ENCODE peak calls at places on chromosomes 6 and 20, in six cellular contexts. X, F, Y, R, H and Z are unnamed samples.

GRCh38 chr20:45998337-45998736 is 10.4 kb upstream of the MMP9 start:
- DNase-seq in R (no peak), X (no peak), H (no peak), Y (no peak), F (no peak), Z (no peak)

GRCh38 chr6:100462990-100463684 is 1.6 kb downstream of the SIM1 start:
- DNase-seq in H (no peak), F (no peak), Y (no peak), X (no peak), R (no peak), Z (peak; percentile 31)

GRCh38 chr6:9516207-9516606 is 898.7 kb downstream of the TFAP2A start:
- DNase-seq in X (peak; percentile 83), H (peak; percentile 42), R (peak; percentile 68), Y (no peak), F (peak; percentile 17), Z (peak; percentile 30)

GRCh38 chr20:62430871-62431447 is 3.6 kb upstream of the RBBP8NL start:
- DNase-seq in Y (no peak), X (no peak), F (no peak), R (no peak), H (no peak), Z (no peak)

GRCh38 chr6:144314003-144314485 is 28.9 kb downstream of the UTRN start:
- DNase-seq in R (peak; percentile 58), F (no peak), H (no peak), X (peak; percentile 75), Y (no peak), Z (no peak)

GRCh38 chr20:3696200-3696599 is 14.4 kb upstream of the ADAM33 start:
- DNase-seq in Y (no peak), R (no peak), X (no peak), H (no peak), F (no peak), Z (no peak)

GRCh38 chr20:23562721-23563342 is 5.5 kb downstream of the CST9L start:
- DNase-seq in F (no peak), Y (no peak), H (no peak), R (no peak), X (no peak), Z (no peak)

GRCh38 chr20:24432057-24432456 is 37.4 kb upstream of the SYNDIG1 start:
- DNase-seq in H (no peak), R (no peak), F (no peak), X (no peak), Y (no peak), Z (peak; percentile 58)

GRCh38 chr20:25053207-25054132 is 4.5 kb downstream of the ACSS1 start:
- DNase-seq in Y (no peak), F (no peak), R (no peak), X (peak; percentile 41), H (no peak), Z (no peak)

GRCh38 chr6:37717836-37718251 is 20.2 kb upstream of the MDGA1 start:
- DNase-seq in X (peak; percentile 83), H (no peak), Y (no peak), R (no peak), F (no peak), Z (no peak)

GRCh38 chr6:2877057-2877882 is 25.8 kb downstream of the SERPINB9 start:
- DNase-seq in F (no peak), R (peak; percentile 76), X (peak; percentile 57), H (peak; percentile 65), Y (no peak), Z (no peak)

GRCh38 chr6:85795966-85796365 is 153.3 kb upstream of the SYNCRIP start:
- DNase-seq in X (no peak), H (no peak), F (no peak), R (no peak), Y (no peak), Z (no peak)

GRCh38 chr6:10588562-10589428 is 67.6 kb downstream of the GCNT2 start:
- DNase-seq in R (no peak), Y (no peak), X (no peak), F (no peak), H (no peak), Z (no peak)

GRCh38 chr6:10587694-10588392 is 66.7 kb downstream of the GCNT2 start:
- DNase-seq in X (no peak), F (no peak), H (peak; percentile 7), R (no peak), Y (no peak), Z (no peak)

GRCh38 chr6:10585232-10585887 is 64.2 kb downstream of the GCNT2 start:
- DNase-seq in X (no peak), R (peak; percentile 24), Y (peak; percentile 75), H (no peak), F (peak; percentile 68), Z (peak; percentile 86)

GRCh38 chr6:10584607-10585006 is 63.5 kb downstream of the GCNT2 start:
- DNase-seq in R (no peak), H (no peak), X (no peak), F (no peak), Y (no peak), Z (no peak)

GRCh38 chr6:10586302-10586701 is 65.2 kb downstream of the GCNT2 start:
- DNase-seq in H (no peak), R (no peak), Y (no peak), F (no peak), X (no peak), Z (no peak)
- H2BK5ac ChIP-seq in H (no peak overlapping the region), R (no peak overlapping the region), Y (peak overlapping the region; percentile 8), F (no peak overlapping the region), X (no peak overlapping the region), Z (no peak overlapping the region)

DNA sequence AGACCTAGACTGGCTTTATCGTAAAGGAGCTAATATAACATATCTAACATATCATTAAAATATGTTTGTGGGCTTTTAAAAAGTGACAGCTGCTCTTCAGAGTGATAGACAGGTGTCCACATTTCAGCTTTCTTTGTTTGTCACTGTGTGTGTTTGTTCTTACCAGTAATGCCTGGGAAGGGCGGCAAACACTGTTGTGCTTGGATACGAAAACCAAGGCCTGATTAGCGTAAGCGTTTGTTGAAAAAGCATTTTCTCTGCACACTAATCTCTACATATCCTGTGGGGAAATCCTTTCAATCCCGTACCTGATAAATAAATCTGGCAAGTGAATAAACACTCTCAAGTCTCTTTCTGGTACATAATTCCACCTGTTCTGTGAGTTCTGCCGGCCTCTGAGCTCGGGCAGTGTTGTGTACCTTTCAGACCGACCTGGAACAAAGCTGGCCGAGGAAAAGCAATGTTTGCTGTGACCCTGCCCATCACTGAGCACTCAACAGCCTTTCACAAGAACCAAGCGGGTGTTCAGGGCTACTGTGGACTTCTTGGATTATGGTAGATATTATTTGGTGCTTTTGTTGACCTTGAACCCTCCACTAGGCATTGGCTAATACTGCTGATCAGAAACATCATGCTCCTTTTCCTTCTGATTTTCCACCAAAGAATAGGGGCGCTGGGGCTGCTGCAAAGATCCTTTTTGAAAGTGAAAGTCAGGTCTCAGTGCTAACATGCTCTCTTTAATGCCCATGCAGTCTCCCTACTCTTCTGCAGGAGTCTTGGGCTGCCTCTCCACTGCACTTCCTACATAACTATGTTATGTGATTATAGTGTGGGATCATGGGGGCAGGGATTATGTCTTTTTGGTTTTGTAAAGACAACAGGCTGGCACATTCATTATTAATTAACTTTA is 100.4 kb downstream of the CD83 start:
- DNase-seq in Y (no peak), F (no peak), H (no peak), R (no peak), X (peak; percentile 11), Z (no peak)
- H2AFZ ChIP-seq in Y (no peak overlapping the region), F (no peak overlapping the region), H (no peak overlapping the region), R (no peak overlapping the region), X (no peak overlapping the region), Z (no peak overlapping the region)

GRCh38 chr6:29967379-29968010 is 25.2 kb downstream of the HLA-A start:
- DNase-seq in X (no peak), F (no peak), R (peak; percentile 21), H (no peak), Y (no peak), Z (no peak)

GRCh38 chr6:29965873-29966601 is 23.7 kb downstream of the HLA-A start:
- DNase-seq in F (no peak), X (peak; percentile 57), Y (no peak), H (no peak), R (peak; percentile 45), Z (peak; percentile 61)

GRCh38 chr6:29968130-29968529 is 25.8 kb downstream of the HLA-A start:
- DNase-seq in F (no peak), X (peak; percentile 41), Y (no peak), R (peak; percentile 46), H (no peak), Z (no peak)

GRCh38 chr6:29964553-29964903 is 22.2 kb downstream of the HLA-A start:
- DNase-seq in X (no peak), H (no peak), R (no peak), Y (no peak), F (no peak), Z (no peak)

GRCh38 chr6:29964904-29965872 is 22.9 kb downstream of the HLA-A start:
- DNase-seq in X (peak; percentile 91), F (peak; percentile 46), Y (peak; percentile 69), R (peak; percentile 90), H (peak; percentile 21), Z (peak; percentile 86)
- H2BK5ac ChIP-seq in X (peak overlapping the region; percentile 92), F (no peak overlapping the region), Y (peak overlapping the region; percentile 94), R (peak overlapping the region; percentile 98), H (peak overlapping the region; percentile 34), Z (peak overlapping the region; percentile 84)

DNA sequence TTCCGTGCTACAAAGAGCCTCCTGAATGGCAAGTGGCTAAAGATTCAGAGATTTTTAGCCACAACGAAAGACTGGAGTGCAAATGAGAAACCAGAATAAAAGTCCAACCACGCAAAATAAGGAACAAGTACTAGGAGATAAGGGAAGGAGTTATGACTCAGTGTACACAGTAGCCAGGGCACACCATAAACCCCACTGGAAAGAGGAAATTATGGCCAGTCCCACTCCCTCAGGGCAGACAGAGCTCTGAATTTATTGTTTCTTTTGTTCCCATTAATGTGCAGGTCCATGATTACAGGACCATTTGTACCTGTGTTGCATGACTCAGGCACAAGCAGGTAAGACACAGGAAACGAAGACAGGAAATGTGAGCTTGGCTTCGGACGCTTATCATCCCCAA is 150.3 kb upstream of the PREP start:
- DNase-seq in H (no peak), R (no peak), X (no peak), F (no peak), Y (no peak), Z (no peak)
- H2AFZ ChIP-seq in H (no peak overlapping the region), R (no peak overlapping the region), X (no peak overlapping the region), F (no peak overlapping the region), Y (peak overlapping the region; percentile 28), Z (no peak overlapping the region)

GRCh38 chr20:49680475-49680874 is 33.2 kb downstream of the B4GALT5 start:
- DNase-seq in F (no peak), X (no peak), R (peak; percentile 37), H (no peak), Y (no peak), Z (no peak)
- H2BK5ac ChIP-seq in F (no peak overlapping the region), X (no peak overlapping the region), R (no peak overlapping the region), H (no peak overlapping the region), Y (no peak overlapping the region), Z (no peak overlapping the region)

GRCh38 chr6:32867559-32868256 is 13.7 kb downstream of the PSMB9 start:
- DNase-seq in F (no peak), H (no peak), Y (no peak), R (no peak), X (no peak), Z (no peak)
- H2AFZ ChIP-seq in F (no peak overlapping the region), H (no peak overlapping the region), Y (no peak overlapping the region), R (no peak overlapping the region), X (no peak overlapping the region), Z (no peak overlapping the region)

DNA sequence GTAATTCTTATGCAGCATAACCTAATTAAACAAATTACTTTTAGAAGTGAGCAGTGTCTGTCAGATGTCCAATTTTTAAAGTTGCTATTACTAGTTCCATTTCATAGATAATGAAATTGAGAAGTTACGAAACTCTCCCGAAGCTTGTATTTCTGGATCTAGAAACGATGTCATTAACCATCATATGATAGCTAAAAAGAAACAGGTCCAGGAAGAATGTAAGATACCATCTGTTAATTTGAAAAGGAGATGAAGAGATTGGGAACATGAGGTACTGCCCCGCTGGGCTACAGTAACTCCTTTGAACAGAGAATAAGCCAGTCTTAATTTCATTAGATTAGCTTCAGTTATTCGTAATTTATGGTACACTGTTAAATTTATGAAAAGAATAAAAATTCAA is 47.5 kb upstream of the TMX4 start:
- DNase-seq in Y (no peak), R (no peak), X (no peak), H (no peak), F (no peak), Z (no peak)
- H2BK5ac ChIP-seq in Y (no peak overlapping the region), R (no peak overlapping the region), X (no peak overlapping the region), H (no peak overlapping the region), F (no peak overlapping the region), Z (no peak overlapping the region)